ENCODE peak calls at places on chromosomes 13 and 19, in four cellular contexts. J, X, L and Q are unnamed samples.

GRCh38 chr13:110162053-110162452 is 144.9 kb downstream of the COL4A1 start:
- DNase-seq in J (no peak), X (no peak), L (no peak), Q (no peak)

GRCh38 chr13:84670245-84670644 is 788.0 kb upstream of the SLITRK1 start:
- DNase-seq in J (no peak), X (no peak), L (no peak), Q (no peak)

GRCh38 chr19:46599716-46600392 is 1.3 kb upstream of the CALM3 start:
- DNase-seq in J (no peak), X (no peak), L (no peak), Q (no peak)

GRCh38 chr13:113365551-113365971 is 1.6 kb upstream of the GRTP1 start:
- DNase-seq in J (no peak), X (no peak), L (no peak), Q (no peak)

GRCh38 chr19:2333807-2334211 is 5.3 kb downstream of the SPPL2B start:
- DNase-seq in J (no peak), X (no peak), L (no peak), Q (no peak)

GRCh38 chr19:42441047-42441440 is 1.7 kb downstream of the CXCL17 start:
- DNase-seq in J (no peak), X (no peak), L (no peak), Q (no peak)

GRCh38 chr13:80204642-80205041 is 136.3 kb downstream of the SPRY2 start:
- DNase-seq in J (no peak), X (no peak), L (no peak), Q (no peak)

GRCh38 chr19:48329167-48329891 is 4.0 kb downstream of the EMP3 start:
- DNase-seq in J (no peak), X (no peak), L (no peak), Q (peak)

GRCh38 chr19:32219881-32220552 is 125.4 kb upstream of the ZNF507 start:
- DNase-seq in J (no peak), X (no peak), L (no peak), Q (no peak)

GRCh38 chr13:40175639-40176038 is 490.8 kb downstream of the FOXO1 start:
- DNase-seq in J (no peak), X (no peak), L (no peak), Q (no peak)

GRCh38 chr13:107361666-107362065 is 793.7 kb upstream of the ARGLU1 start:
- DNase-seq in J (no peak), X (no peak), L (no peak), Q (no peak)

GRCh38 chr13:46052314-46053161 is at the start of gene ZC3H13:
- DNase-seq in J (peak), X (peak), L (peak), Q (peak)

GRCh38 chr13:24630851-24631341 is 49.3 kb upstream of the ATP12A start:
- DNase-seq in J (no peak), X (no peak), L (no peak), Q (no peak)

GRCh38 chr19:13103961-13104847 is 1.5 kb upstream of the LYL1 start:
- DNase-seq in J (no peak), X (peak), L (peak), Q (peak)

GRCh38 chr19:54357381-54357780 is 7.3 kb downstream of the LAIR1 start:
- DNase-seq in J (no peak), X (no peak), L (no peak), Q (no peak)

GRCh38 chr19:42028304-42029216 is 34.5 kb upstream of the ATP1A3 start:
- DNase-seq in J (no peak), X (no peak), L (no peak), Q (peak)

GRCh38 chr19:10870955-10871603 is at the start of gene CARM1:
- DNase-seq in J (peak), X (peak), L (peak), Q (peak)

GRCh38 chr19:53463263-53463662 is 4.3 kb upstream of the ZNF813 start:
- DNase-seq in J (no peak), X (peak), L (peak), Q (peak)

GRCh38 chr13:31433201-31433600 is 233.4 kb downstream of the B3GLCT start:
- DNase-seq in J (no peak), X (no peak), L (no peak), Q (no peak)

GRCh38 chr19:15570420-15570819 is 44.6 kb upstream of the CYP4F8 start:
- DNase-seq in J (no peak), X (no peak), L (no peak), Q (no peak)

GRCh38 chr19:15042003-15042402 is 7.3 kb upstream of the CASP14 start:
- DNase-seq in J (no peak), X (no peak), L (no peak), Q (no peak)

GRCh38 chr13:32300406-32300805 is 14.8 kb downstream of the ZAR1L start:
- DNase-seq in J (no peak), X (no peak), L (no peak), Q (no peak)

GRCh38 chr19:15672580-15673175 is at the start of gene CYP4F12:
- DNase-seq in J (no peak), X (peak), L (no peak), Q (no peak)

GRCh38 chr13:32031025-32031814 is at the start of gene FRY:
- DNase-seq in J (no peak), X (peak), L (peak), Q (peak)

GRCh38 chr13:75566658-75567057 is 17.1 kb downstream of the UCHL3 start:
- DNase-seq in J (no peak), X (no peak), L (no peak), Q (peak)

GRCh38 chr19:7177926-7178325 is 108.4 kb downstream of the ZNF557 start:
- DNase-seq in J (no peak), X (no peak), L (no peak), Q (no peak)

GRCh38 chr13:25741796-25742195 is 310.0 kb downstream of the SHISA2 start:
- DNase-seq in J (no peak), X (no peak), L (no peak), Q (no peak)

GRCh38 chr19:2266183-2266993 is 10.2 kb upstream of the JSRP1 start:
- DNase-seq in J (peak), X (peak), L (peak), Q (peak)

GRCh38 chr13:52158629-52159158 is 703 bp downstream of the NEK3 start:
- DNase-seq in J (no peak), X (peak), L (no peak), Q (no peak)

GRCh38 chr13:66995366-66995663 is 234.8 kb downstream of the PCDH9 start:
- DNase-seq in J (no peak), X (no peak), L (no peak), Q (peak)
- H3K27ac ChIP-seq in J (no peak), X (no peak), L (peak), Q (peak)

DNA sequence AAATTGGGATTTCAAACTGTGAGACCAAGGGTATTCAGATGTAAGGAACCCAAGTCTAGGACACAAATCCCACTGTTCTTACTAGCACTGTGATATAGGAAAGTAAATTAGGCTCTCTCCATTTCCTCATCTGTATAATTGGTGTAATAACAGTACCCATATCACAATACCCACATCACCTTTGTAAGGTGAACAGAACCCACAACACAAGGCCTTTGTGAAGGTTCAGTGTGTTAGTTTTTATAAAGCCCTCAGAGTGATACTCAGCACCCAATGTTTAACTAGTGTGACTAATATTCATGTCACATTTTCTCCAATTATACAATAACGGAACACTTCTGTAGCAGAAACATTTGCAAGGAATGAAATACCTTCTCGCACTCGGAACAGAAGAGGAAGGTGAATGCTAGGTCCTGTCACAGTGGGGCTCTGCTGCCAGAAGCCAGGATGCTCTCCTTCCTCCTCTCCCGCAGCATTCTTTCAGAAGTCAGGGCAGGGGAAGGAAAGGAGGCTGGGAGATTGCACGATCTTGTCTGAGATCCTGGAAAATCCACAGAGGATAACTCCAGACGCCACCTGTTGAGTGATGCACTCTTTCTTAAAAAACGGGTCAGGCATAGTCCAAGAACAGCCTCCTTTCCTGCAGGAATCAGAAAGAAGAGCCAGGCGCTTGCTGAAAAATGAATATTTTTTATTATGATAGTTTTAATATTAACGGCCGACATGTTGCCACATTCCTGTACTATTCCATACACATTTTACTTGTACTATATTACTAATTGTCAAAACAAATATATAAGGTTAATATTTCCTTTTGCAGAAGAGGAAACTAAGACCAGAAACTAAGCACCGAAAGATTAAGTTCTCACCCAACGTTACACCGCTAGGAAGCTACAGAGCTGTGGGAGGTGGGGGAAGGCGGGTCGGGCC is 762 bp downstream of the ZNF45 start:
- DNase-seq in J (no peak), X (no peak), L (no peak), Q (no peak)
- H3K27ac ChIP-seq in J (peak), X (peak), L (peak), Q (no peak)

GRCh38 chr13:43057653-43058317 is 34.4 kb downstream of the DNAJC15 start:
- DNase-seq in J (no peak), X (no peak), L (no peak), Q (peak)
- H3K27ac ChIP-seq in J (no peak), X (no peak), L (no peak), Q (peak)

DNA sequence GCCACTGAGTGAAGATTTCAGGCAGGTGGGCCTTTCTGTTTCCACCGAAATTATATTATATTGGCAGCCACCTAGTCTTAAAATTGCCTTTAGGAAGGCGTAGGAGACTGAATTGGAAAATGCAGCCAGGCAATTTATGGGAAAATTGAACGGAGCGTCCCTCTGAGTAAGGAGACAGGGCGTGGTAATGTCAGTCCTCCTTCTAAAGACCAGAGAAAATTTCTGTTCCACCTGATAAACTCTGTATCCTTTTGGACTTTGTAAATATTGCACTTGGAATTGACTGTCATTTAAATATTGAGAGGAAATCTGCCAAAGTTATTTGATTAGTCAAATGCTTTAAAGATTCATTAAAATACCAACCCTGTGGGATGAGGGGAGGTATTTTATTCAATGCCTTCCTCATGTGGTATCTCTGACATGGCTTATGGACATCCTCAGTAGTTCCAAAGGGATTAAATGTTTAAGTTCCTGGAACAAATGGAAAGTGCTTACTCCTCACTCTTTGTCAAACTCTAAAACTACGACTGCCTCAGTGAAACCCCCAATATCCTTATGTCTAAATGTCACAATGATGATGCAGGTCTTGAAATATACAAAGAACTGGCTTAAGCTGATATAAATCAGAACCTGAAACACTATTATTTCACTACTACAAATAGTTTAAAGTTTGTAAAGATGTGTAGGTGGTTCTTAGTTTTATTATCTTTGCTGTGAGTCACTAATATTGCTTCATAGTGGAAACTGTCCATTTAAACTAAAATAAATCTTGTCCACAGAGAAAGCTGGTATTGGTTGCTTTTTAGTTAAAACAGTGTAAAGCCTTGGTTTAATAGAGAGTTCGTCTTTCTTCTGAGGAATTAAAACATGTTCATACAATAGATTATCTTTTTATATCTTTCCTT is 203.2 kb downstream of the FGF14 start:
- DNase-seq in J (no peak), X (no peak), L (no peak), Q (no peak)
- H3K27ac ChIP-seq in J (no peak), X (no peak), L (no peak), Q (no peak)

GRCh38 chr19:35030257-35031071 is at the start of gene SCN1B:
- DNase-seq in J (no peak), X (peak), L (peak), Q (no peak)
- H3K27ac ChIP-seq in J (no peak), X (no peak), L (peak), Q (no peak)

GRCh38 chr19:33394723-33395560 is 21.4 kb downstream of the CEBPG start:
- DNase-seq in J (no peak), X (peak), L (no peak), Q (no peak)

GRCh38 chr19:33395561-33396550 is 22.3 kb downstream of the CEBPG start:
- DNase-seq in J (no peak), X (peak), L (peak), Q (no peak)

GRCh38 chr19:33393286-33394005 is 19.9 kb downstream of the CEBPG start:
- DNase-seq in J (no peak), X (peak), L (no peak), Q (no peak)

GRCh38 chr19:33392341-33393285 is 19.1 kb downstream of the CEBPG start:
- DNase-seq in J (no peak), X (peak), L (no peak), Q (no peak)

GRCh38 chr19:33394006-33394722 is 20.7 kb downstream of the CEBPG start:
- DNase-seq in J (no peak), X (peak), L (no peak), Q (no peak)
- H3K27ac ChIP-seq in J (no peak), X (no peak), L (no peak), Q (no peak)